ENCODE peak calls at places on chromosomes 2 and 18, in six cellular contexts. R is IMR-90; F is activated CD4-positive, CD25-positive, alpha-beta regulatory T cell treated with anti-CD3 and anti-CD28 coated beads, Interleukin-2, amount 50 U/mL, for 16 hours; Y is putamen; C is A549; B is psoas muscle. X is an unnamed sample.

GRCh38 chr2:67260348-67261277 is 136.5 kb upstream of the ETAA1 start:
- DNase-seq in R (peak; percentile 100), F (no peak), Y (no peak), C (peak; percentile 18), B (peak; percentile 71), X (no peak)

GRCh38 chr18:63578357-63578958 is 8.7 kb upstream of the SERPINB13 start:
- DNase-seq in R (peak; percentile 36), F (no peak), Y (no peak), C (no peak), B (no peak), X (no peak)

GRCh38 chr2:149005471-149006077 is 32.9 kb upstream of the LYPD6B start:
- DNase-seq in R (no peak), F (no peak), Y (no peak), C (no peak), B (no peak), X (no peak)

GRCh38 chr2:176582990-176583481 is 313.8 kb downstream of the MTX2 start:
- DNase-seq in R (peak; percentile 97), F (no peak), Y (no peak), C (peak; percentile 49), B (no peak), X (no peak)

GRCh38 chr18:9001209-9001608 is 101.3 kb upstream of the NDUFV2 start:
- DNase-seq in R (peak; percentile 87), F (no peak), Y (no peak), C (no peak), B (no peak), X (no peak)

GRCh38 chr2:111702119-111702808 is 181.7 kb downstream of the ANAPC1 start:
- DNase-seq in R (peak; percentile 58), F (peak; percentile 36), Y (no peak), C (peak; percentile 75), B (peak; percentile 69), X (peak; percentile 10)

GRCh38 chr18:32735781-32736180 is 37.0 kb downstream of the KLHL14 start:
- DNase-seq in R (peak; percentile 24), F (no peak), Y (no peak), C (no peak), B (no peak), X (no peak)

GRCh38 chr2:180999274-180999964 is 19.0 kb downstream of the UBE2E3 start:
- DNase-seq in R (no peak), F (no peak), Y (no peak), C (no peak), B (no peak), X (no peak)

GRCh38 chr2:118431188-118431562 is 342.9 kb downstream of the INSIG2 start:
- DNase-seq in R (no peak), F (no peak), Y (no peak), C (no peak), B (no peak), X (no peak)

X was measured in effector CD4-positive, alpha-beta T cell.